ENCODE peak calls at places on chromosomes 12 and 14, in six cellular contexts. X, I, N, L, W and Y are unnamed samples.

GRCh38 chr12:43336962-43337555 is 214.9 kb downstream of the ADAMTS20 start:
- DNase-seq in W (peak), I (no peak), L (no peak), X (no peak), N (peak), Y (no peak)

GRCh38 chr12:116263431-116263830 is 14.1 kb downstream of the MED13L start:
- DNase-seq in L (no peak), X (no peak), I (no peak), W (no peak), N (no peak), Y (no peak)

GRCh38 chr12:117599849-117600248 is 238.4 kb upstream of the NOS1 start:
- DNase-seq in N (no peak), L (no peak), W (no peak), I (no peak), X (no peak), Y (no peak)

GRCh38 chr12:41942355-41942754 is 202.3 kb downstream of the GXYLT1 start:
- DNase-seq in L (no peak), X (no peak), W (no peak), N (no peak), I (no peak), Y (no peak)

GRCh38 chr12:96192926-96193573 is 1.1 kb upstream of the ELK3 start:
- DNase-seq in I (no peak), L (no peak), W (no peak), N (no peak), X (no peak), Y (no peak)

GRCh38 chr14:61179061-61179675 is 102.0 kb downstream of the TMEM30B start:
- DNase-seq in N (peak), L (no peak), I (no peak), W (no peak), X (no peak), Y (no peak)

GRCh38 chr12:92042791-92043531 is 102.7 kb downstream of the BTG1 start:
- DNase-seq in L (no peak), I (no peak), X (no peak), N (no peak), W (no peak), Y (no peak)

GRCh38 chr12:20372326-20373097 is 4.2 kb downstream of the PDE3A start:
- DNase-seq in I (no peak), N (no peak), W (no peak), X (no peak), L (no peak), Y (no peak)

GRCh38 chr14:23910081-23910875 is 43.3 kb upstream of the DHRS4 start:
- DNase-seq in W (peak), X (no peak), I (no peak), L (peak), N (peak), Y (peak)

GRCh38 chr14:77302926-77303325 is 17.8 kb downstream of the POMT2 start:
- DNase-seq in N (peak), L (no peak), X (no peak), I (no peak), W (no peak), Y (no peak)

GRCh38 chr14:50944647-50945413 is 547 bp upstream of the PYGL start:
- DNase-seq in W (no peak), X (peak), N (peak), I (peak), L (no peak), Y (peak)

GRCh38 chr12:550473-551260 is 90.9 kb downstream of the B4GALNT3 start:
- DNase-seq in N (no peak), X (no peak), W (no peak), L (no peak), I (peak), Y (no peak)

GRCh38 chr12:45224311-45224710 is 8.4 kb downstream of the ANO6 start:
- DNase-seq in N (no peak), X (no peak), L (no peak), I (no peak), W (no peak), Y (no peak)

GRCh38 chr12:55940065-55940732 is 9.2 kb downstream of the DGKA start:
- DNase-seq in I (peak), N (peak), W (peak), X (peak), L (peak), Y (peak)

GRCh38 chr12:57133916-57134315 is 5.6 kb downstream of the LRP1 start:
- DNase-seq in I (peak), W (no peak), X (no peak), N (no peak), L (no peak), Y (no peak)

GRCh38 chr14:96501383-96501745 is 818 bp upstream of the PAPOLA start:
- DNase-seq in L (no peak), W (peak), X (no peak), N (no peak), I (no peak), Y (peak)

GRCh38 chr14:101055106-101055662 is 151.7 kb upstream of the RTL1 start:
- DNase-seq in W (no peak), X (no peak), I (no peak), N (no peak), L (no peak), Y (no peak)

GRCh38 chr12:89140141-89140540 is 212.2 kb downstream of the DUSP6 start:
- DNase-seq in L (no peak), W (no peak), N (no peak), X (no peak), I (no peak), Y (no peak)

GRCh38 chr12:78959556-78959955 is 95.0 kb downstream of the SYT1 start:
- DNase-seq in I (no peak), W (no peak), X (no peak), N (no peak), L (no peak), Y (no peak)

GRCh38 chr12:98504368-98504617 is 11.1 kb upstream of the TMPO start:
- DNase-seq in W (no peak), L (no peak), I (no peak), X (no peak), N (no peak), Y (no peak)

GRCh38 chr14:102655154-102655553 is 62.7 kb downstream of the RCOR1 start:
- DNase-seq in W (no peak), I (no peak), L (no peak), N (peak), X (no peak), Y (no peak)

GRCh38 chr12:50529345-50529744 is 24.6 kb downstream of the DIP2B start:
- DNase-seq in X (no peak), N (no peak), I (no peak), L (no peak), W (no peak), Y (no peak)

GRCh38 chr12:70982991-70983390 is 62.5 kb upstream of the PTPRR start:
- DNase-seq in N (no peak), W (no peak), I (no peak), X (no peak), L (no peak), Y (no peak)

GRCh38 chr14:74829238-74829637 is 46.7 kb downstream of the PROX2 start:
- DNase-seq in N (no peak), L (no peak), I (no peak), X (no peak), W (no peak), Y (no peak)

GRCh38 chr14:51620036-51620435 is 31.7 kb upstream of the FRMD6 start:
- DNase-seq in L (no peak), N (no peak), W (no peak), X (no peak), I (no peak), Y (no peak)

GRCh38 chr12:15732341-15733061 is 56.7 kb downstream of the EPS8 start:
- DNase-seq in L (no peak), I (no peak), N (peak), W (no peak), X (no peak), Y (no peak)

GRCh38 chr12:59431266-59431665 is 164.6 kb upstream of the SLC16A7 start:
- DNase-seq in X (no peak), I (no peak), N (no peak), L (no peak), W (peak), Y (no peak)

GRCh38 chr14:64708148-64709004 is 4.2 kb downstream of the PLEKHG3 start:
- DNase-seq in W (no peak), I (peak), L (no peak), N (peak), X (peak), Y (no peak)

GRCh38 chr12:57454566-57455373 is at the start of gene INHBE:
- DNase-seq in L (peak), X (no peak), I (peak), W (peak), N (peak), Y (no peak)

DNA sequence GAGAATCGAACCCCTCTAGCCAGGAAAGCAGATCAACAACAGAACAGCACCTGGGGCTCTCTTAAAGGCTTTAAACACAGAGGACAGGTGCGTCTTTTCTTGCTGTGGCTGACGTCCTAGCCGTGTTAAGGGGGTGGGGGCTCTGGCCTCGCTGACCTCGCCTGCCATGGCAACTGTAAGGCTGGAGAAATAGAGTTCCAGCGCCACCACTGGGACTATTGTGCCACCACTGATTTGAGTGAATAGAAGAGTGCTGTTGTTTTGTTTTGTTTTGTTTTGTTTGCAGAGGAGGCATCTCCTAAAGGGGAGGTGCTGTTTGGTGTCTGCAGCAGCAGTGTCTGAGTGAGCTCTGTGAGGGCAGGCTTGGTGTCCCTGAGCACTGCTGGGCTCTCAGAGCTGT is 34.2 kb upstream of the PRMT8 start:
- DNase-seq in X (no peak), W (no peak), N (peak), L (no peak), I (no peak), Y (peak)
- TF ChIP-seq CTCF in X (no peak), W (peak), N (no peak), L (no peak), I (no peak), Y (no peak)

GRCh38 chr12:66944365-66944764 is 265.5 kb upstream of the GRIP1 start:
- DNase-seq in I (no peak), N (no peak), W (no peak), L (no peak), X (no peak), Y (no peak)

GRCh38 chr12:66945189-66945817 is 266.4 kb upstream of the GRIP1 start:
- DNase-seq in N (no peak), I (no peak), L (no peak), X (no peak), W (no peak), Y (no peak)

GRCh38 chr12:66947119-66947518 is 268.2 kb upstream of the GRIP1 start:
- DNase-seq in I (no peak), N (no peak), L (no peak), X (no peak), W (no peak), Y (no peak)

GRCh38 chr12:66941150-66941549 is 262.3 kb upstream of the GRIP1 start:
- DNase-seq in I (no peak), L (no peak), W (no peak), N (no peak), X (no peak), Y (no peak)

DNA sequence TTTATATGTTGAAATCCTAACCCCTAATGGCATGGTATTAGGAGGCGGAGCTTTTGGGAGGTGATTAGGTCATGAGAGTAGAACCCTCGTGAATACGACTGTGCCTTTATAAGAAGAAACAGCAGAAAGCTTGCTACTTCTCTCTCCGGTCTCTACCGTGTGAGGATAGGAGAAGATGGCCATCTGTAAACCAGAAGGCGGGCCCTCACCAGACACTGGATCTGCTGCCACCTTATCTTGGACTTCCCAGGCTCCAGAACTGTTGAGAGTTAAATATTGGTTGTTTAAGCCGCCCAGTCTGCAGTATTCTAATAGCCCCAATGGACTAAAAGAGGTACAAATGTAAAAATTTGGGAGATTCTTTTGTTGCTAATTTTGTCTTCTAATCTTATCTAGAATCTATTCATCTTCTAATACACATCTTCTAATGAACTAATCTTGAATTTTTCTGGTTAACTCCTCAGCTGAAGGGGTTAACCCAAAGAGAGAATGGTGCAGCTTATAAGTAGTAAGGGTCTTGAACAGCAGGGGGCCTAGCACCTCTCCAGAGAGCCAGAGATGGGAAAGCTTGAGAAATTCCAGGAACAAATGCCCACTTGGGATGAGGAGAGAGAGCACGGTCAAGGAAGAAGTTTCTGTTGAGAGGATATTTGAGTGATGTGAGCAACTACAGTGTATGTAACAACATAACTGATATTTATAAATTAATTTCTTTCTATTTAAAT is 264.0 kb upstream of the GRIP1 start:
- DNase-seq in X (no peak), I (no peak), L (no peak), W (no peak), N (no peak), Y (peak)
- TF ChIP-seq CTCF in X (no peak), I (no peak), L (peak), W (peak), N (no peak), Y (no peak)

DNA sequence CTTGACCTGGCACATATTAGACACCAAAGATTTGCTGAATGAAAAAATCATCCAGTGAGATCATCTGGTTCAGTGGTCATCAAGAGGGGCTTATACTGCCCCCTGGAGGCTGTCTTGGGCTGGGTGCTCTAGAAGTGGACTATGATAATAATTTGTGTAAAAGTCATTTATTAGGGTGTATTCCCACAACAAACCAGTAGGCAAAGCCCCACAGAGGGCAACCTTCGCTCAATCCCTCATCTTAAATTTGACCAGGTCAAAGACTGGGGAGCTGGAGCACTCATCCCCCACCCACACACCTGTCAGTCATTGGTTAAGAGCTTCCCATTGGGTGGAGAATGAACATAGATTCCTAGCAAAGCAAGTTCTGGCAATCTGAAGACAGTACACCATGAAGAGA is 20.0 kb upstream of the FICD start:
- DNase-seq in L (peak), N (peak), W (peak), I (no peak), X (no peak), Y (peak)
- TF ChIP-seq CTCF in L (peak), N (peak), W (peak), I (no peak), X (no peak), Y (peak)

DNA sequence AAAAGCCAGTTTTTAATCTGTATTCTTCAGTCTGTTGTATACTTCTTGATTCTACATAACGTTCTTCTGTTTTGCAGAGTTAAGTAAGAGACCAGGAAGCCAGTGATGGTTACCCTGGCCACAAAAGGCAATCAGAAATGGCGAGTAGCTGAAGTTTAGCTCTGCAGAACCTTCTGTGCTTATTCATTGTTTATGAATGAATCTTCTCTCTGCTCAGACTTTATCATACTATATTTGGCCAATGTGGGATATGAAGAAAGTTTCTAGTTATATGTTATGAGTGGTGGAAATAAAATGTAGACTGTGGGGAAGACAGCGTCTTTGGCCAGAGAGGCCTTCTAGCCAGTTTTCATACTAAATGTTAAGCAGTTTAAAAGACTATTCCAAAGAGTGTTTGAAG is 249.9 kb upstream of the RGS6 start:
- DNase-seq in X (no peak), N (no peak), I (no peak), W (no peak), L (no peak), Y (no peak)
- TF ChIP-seq CTCF in X (no peak), N (no peak), I (no peak), W (no peak), L (no peak), Y (no peak)

DNA sequence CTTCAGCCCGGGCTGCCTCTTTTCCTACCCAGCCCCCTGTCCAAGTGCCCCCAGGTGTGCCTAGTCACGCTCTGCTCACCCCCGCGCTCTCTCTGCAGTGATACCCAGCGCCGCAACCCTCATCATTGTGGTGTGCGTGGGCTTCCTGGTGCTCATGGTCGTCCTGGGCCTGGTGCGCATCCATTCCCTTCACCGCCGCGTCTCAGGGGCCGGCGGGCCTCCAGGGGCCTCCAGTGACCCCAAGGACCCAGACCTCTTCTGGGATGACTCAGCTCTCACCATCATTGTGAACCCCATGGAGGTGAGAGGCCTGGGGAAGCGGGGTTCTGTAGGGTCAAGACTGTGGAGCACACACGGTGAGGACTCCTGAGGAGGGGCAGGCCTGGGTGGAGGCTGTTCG is 27.2 kb downstream of the CLSTN3 start:
- DNase-seq in W (no peak), L (no peak), I (no peak), N (no peak), X (no peak), Y (no peak)
- TF ChIP-seq CTCF in W (no peak), L (no peak), I (no peak), N (no peak), X (no peak), Y (no peak)

GRCh38 chr12:103399986-103400385 is 95.8 kb downstream of the C12orf42 start:
- DNase-seq in W (no peak), X (no peak), L (no peak), N (no peak), I (no peak), Y (no peak)
- TF ChIP-seq CTCF in W (no peak), X (no peak), L (no peak), N (no peak), I (no peak), Y (no peak)

DNA sequence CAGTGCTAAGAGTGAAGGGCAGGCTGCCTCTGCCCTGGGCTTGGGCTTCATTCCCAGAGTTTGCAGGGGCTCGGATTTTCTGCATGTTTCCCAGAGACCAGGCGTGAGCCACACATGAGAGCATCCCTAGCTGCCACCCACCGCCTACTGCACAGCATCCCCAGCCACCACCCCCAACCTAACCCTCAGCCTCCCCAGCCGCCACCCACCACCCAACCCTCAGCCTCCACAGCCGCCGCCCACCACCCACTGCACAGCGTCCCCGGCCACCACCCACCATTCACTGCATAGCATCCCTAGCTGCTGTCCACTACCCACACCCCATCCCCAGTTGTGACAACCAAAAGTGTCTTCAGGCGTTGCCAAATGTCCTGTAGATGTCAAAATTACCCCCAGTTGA is 22.6 kb downstream of the FGF6 start:
- DNase-seq in N (no peak), X (no peak), I (no peak), L (no peak), W (no peak), Y (no peak)
- TF ChIP-seq CTCF in N (no peak), X (no peak), I (no peak), L (no peak), W (no peak), Y (no peak)

DNA sequence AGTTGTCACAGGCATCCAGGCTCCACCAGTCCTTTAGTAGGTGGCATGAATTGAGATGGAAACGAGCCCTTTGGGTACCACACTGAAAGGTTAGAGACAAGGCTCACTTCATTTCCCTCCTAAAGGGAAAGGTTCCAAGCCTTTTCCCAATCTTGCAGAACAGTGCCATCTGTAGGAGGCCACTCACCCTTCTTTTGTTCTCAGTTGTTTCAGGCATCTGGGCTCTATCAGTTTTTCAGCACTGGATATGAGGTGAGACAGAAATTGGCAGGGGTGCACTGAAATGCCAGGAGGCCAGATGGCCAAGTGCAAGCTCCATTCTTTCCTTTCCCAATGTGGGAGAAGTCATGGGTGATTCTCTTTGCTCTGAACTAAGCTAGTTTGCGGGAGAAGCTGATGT is 15.2 kb downstream of the FBXO33 start:
- DNase-seq in W (no peak), I (no peak), L (no peak), N (peak), X (no peak), Y (no peak)
- TF ChIP-seq CTCF in W (no peak), I (no peak), L (no peak), N (peak), X (no peak), Y (no peak)